ENCODE peak calls at places on chromosomes 16 and 17, in five cellular contexts. One of them, this sample, is unnamed.
A peak's percentile ranks its signal among the peaks of the same experiment; 100 is the strongest.

GRCh38 chr16:85201566-85201965 is 89.3 kb upstream of the CIBAR2 start:
- DNase-seq in body of pancreas: no peak
- DNase-seq in stimulated activated CD8-positive, alpha-beta memory T cell treated with anti-CD3 and anti-CD28 coated beads, Interleukin-7, amount 100 ng/mL, for 24 hours: no peak
- DNase-seq in EH: no peak
- DNase-seq in hepatic stellate cell: no peak
- DNase-seq in this sample: no peak

GRCh38 chr17:29256116-29256515 is 9.5 kb downstream of the CRYBA1 start:
- DNase-seq in body of pancreas: no peak
- DNase-seq in stimulated activated CD8-positive, alpha-beta memory T cell treated with anti-CD3 and anti-CD28 coated beads, Interleukin-7, amount 100 ng/mL, for 24 hours: no peak
- DNase-seq in hepatic stellate cell: no peak
- DNase-seq in EH: no peak
- DNase-seq in this sample: no peak

GRCh38 chr16:28081391-28081790 is 17.9 kb upstream of the GSG1L start:
- DNase-seq in hepatic stellate cell: no peak
- DNase-seq in body of pancreas: no peak
- DNase-seq in EH: no peak
- DNase-seq in stimulated activated CD8-positive, alpha-beta memory T cell treated with anti-CD3 and anti-CD28 coated beads, Interleukin-7, amount 100 ng/mL, for 24 hours: no peak
- DNase-seq in this sample: no peak

GRCh38 chr17:27810211-27810901 is 10.0 kb upstream of the NOS2 start:
- DNase-seq in body of pancreas: no peak
- DNase-seq in stimulated activated CD8-positive, alpha-beta memory T cell treated with anti-CD3 and anti-CD28 coated beads, Interleukin-7, amount 100 ng/mL, for 24 hours: no peak
- DNase-seq in EH: no peak
- DNase-seq in hepatic stellate cell: no peak
- DNase-seq in this sample: no peak

GRCh38 chr17:77521076-77521475 is 380.3 kb downstream of the SEC14L1 start:
- DNase-seq in body of pancreas: no peak
- DNase-seq in stimulated activated CD8-positive, alpha-beta memory T cell treated with anti-CD3 and anti-CD28 coated beads, Interleukin-7, amount 100 ng/mL, for 24 hours: no peak
- DNase-seq in EH: no peak
- DNase-seq in hepatic stellate cell: no peak
- DNase-seq in this sample: no peak

GRCh38 chr17:60390223-60390622 is 1.7 kb downstream of the USP32 start:
- DNase-seq in hepatic stellate cell: peak; percentile 59
- DNase-seq in EH: peak; percentile 87
- DNase-seq in stimulated activated CD8-positive, alpha-beta memory T cell treated with anti-CD3 and anti-CD28 coated beads, Interleukin-7, amount 100 ng/mL, for 24 hours: no peak
- DNase-seq in body of pancreas: peak; percentile 23
- DNase-seq in this sample: no peak

GRCh38 chr17:41186872-41187271 is 2.2 kb upstream of the KRTAP4-1 start:
- DNase-seq in body of pancreas: no peak
- DNase-seq in hepatic stellate cell: no peak
- DNase-seq in EH: no peak
- DNase-seq in stimulated activated CD8-positive, alpha-beta memory T cell treated with anti-CD3 and anti-CD28 coated beads, Interleukin-7, amount 100 ng/mL, for 24 hours: no peak
- DNase-seq in this sample: no peak

GRCh38 chr16:9348912-9349311 is 257.5 kb downstream of the HAPSTR1 start:
- DNase-seq in EH: no peak
- DNase-seq in hepatic stellate cell: no peak
- DNase-seq in body of pancreas: no peak
- DNase-seq in stimulated activated CD8-positive, alpha-beta memory T cell treated with anti-CD3 and anti-CD28 coated beads, Interleukin-7, amount 100 ng/mL, for 24 hours: no peak
- DNase-seq in this sample: no peak

GRCh38 chr16:26860506-26860905 is 206.2 kb upstream of the C16orf82 start:
- DNase-seq in stimulated activated CD8-positive, alpha-beta memory T cell treated with anti-CD3 and anti-CD28 coated beads, Interleukin-7, amount 100 ng/mL, for 24 hours: no peak
- DNase-seq in body of pancreas: no peak
- DNase-seq in EH: no peak
- DNase-seq in hepatic stellate cell: no peak
- DNase-seq in this sample: no peak

GRCh38 chr17:30831257-30831656 is 509 bp upstream of the ATAD5 start:
- DNase-seq in stimulated activated CD8-positive, alpha-beta memory T cell treated with anti-CD3 and anti-CD28 coated beads, Interleukin-7, amount 100 ng/mL, for 24 hours: no peak
- DNase-seq in hepatic stellate cell: no peak
- DNase-seq in body of pancreas: no peak
- DNase-seq in EH: peak; percentile 19
- DNase-seq in this sample: no peak

GRCh38 chr16:77288222-77288621 is 89.0 kb downstream of the SYCE1L start:
- DNase-seq in EH: peak; percentile 92
- DNase-seq in body of pancreas: no peak
- DNase-seq in hepatic stellate cell: peak; percentile 11
- DNase-seq in stimulated activated CD8-positive, alpha-beta memory T cell treated with anti-CD3 and anti-CD28 coated beads, Interleukin-7, amount 100 ng/mL, for 24 hours: no peak
- DNase-seq in this sample: no peak

GRCh38 chr17:81710514-81711308 is 1.4 kb upstream of the SLC25A10 start:
- DNase-seq in EH: peak; percentile 38
- DNase-seq in hepatic stellate cell: no peak
- DNase-seq in body of pancreas: peak; percentile 42
- DNase-seq in stimulated activated CD8-positive, alpha-beta memory T cell treated with anti-CD3 and anti-CD28 coated beads, Interleukin-7, amount 100 ng/mL, for 24 hours: no peak
- DNase-seq in this sample: no peak

GRCh38 chr16:74107795-74108610 is 188.6 kb upstream of the PSMD7 start:
- DNase-seq in hepatic stellate cell: no peak
- DNase-seq in EH: peak; percentile 20
- DNase-seq in body of pancreas: peak; percentile 77
- DNase-seq in stimulated activated CD8-positive, alpha-beta memory T cell treated with anti-CD3 and anti-CD28 coated beads, Interleukin-7, amount 100 ng/mL, for 24 hours: peak; percentile 2
- DNase-seq in this sample: no peak

GRCh38 chr16:27458196-27458728 is 56.3 kb downstream of the IL21R start:
- DNase-seq in stimulated activated CD8-positive, alpha-beta memory T cell treated with anti-CD3 and anti-CD28 coated beads, Interleukin-7, amount 100 ng/mL, for 24 hours: no peak
- DNase-seq in EH: no peak
- DNase-seq in hepatic stellate cell: no peak
- DNase-seq in body of pancreas: no peak
- DNase-seq in this sample: peak; percentile 62

This sample was measured in RWPE2.